ENCODE peak calls at places on chromosomes 7 and 10, in seven cellular contexts. R is neuronal stem cell, S is H1, V is IMR-90, L is mesendoderm, G is trophoblast cell, D is H9. E is an unnamed sample.

GRCh38 chr10:2968401-2968800 is 98.9 kb upstream of the PFKP start:
- DNase-seq in R (no peak), S (no peak), V (peak; percentile 67), L (no peak), G (no peak), D (no peak), E (peak; percentile 24)

GRCh38 chr10:119406888-119407777 is 135.4 kb downstream of the RGS10 start:
- DNase-seq in R (no peak), S (no peak), V (no peak), L (no peak), G (no peak), D (no peak), E (peak; percentile 42)

GRCh38 chr7:110600983-110601382 is 489.9 kb upstream of the LRRN3 start:
- DNase-seq in R (no peak), S (no peak), V (no peak), L (no peak), G (no peak), D (no peak), E (no peak)

GRCh38 chr10:124532106-124532641 is 70.6 kb downstream of the LHPP start:
- DNase-seq in R (no peak), S (peak; percentile 33), V (no peak), L (peak; percentile 82), G (peak; percentile 95), D (peak; percentile 90), E (no peak)

GRCh38 chr7:118076564-118076963 is 107.4 kb upstream of the LSM8 start:
- DNase-seq in R (no peak), S (no peak), V (no peak), L (no peak), G (no peak), D (no peak), E (no peak)

GRCh38 chr10:22386396-22386928 is 41.2 kb downstream of the SPAG6 start:
- DNase-seq in R (no peak), S (no peak), V (no peak), L (no peak), G (no peak), D (no peak), E (peak; percentile 1)

GRCh38 chr10:49435225-49435624 is 39.3 kb upstream of the DRGX start:
- DNase-seq in R (no peak), S (no peak), V (no peak), L (peak; percentile 57), G (peak; percentile 13), D (no peak), E (peak; percentile 3)

GRCh38 chr10:89001428-89002072 is 11.0 kb downstream of the FAS start:
- DNase-seq in R (no peak), S (no peak), V (peak; percentile 31), L (peak; percentile 38), G (no peak), D (no peak), E (no peak)

GRCh38 chr10:125584954-125585353 is 98.0 kb downstream of the TEX36 start:
- DNase-seq in R (no peak), S (no peak), V (no peak), L (peak; percentile 51), G (no peak), D (no peak), E (no peak)

GRCh38 chr7:67452516-67453026 is 455.9 kb downstream of the TYW1 start:
- DNase-seq in R (no peak), S (no peak), V (no peak), L (no peak), G (no peak), D (no peak), E (no peak)
- H3K4ac ChIP-seq in R (no peak overlapping the region), S (no peak overlapping the region), V (no peak overlapping the region), L (no peak overlapping the region), G (no peak overlapping the region), D (no peak overlapping the region), E (no peak overlapping the region)

GRCh38 chr7:151114151-151115090 is 28.1 kb downstream of the AGAP3 start:
- DNase-seq in R (no peak), S (no peak), V (no peak), L (peak; percentile 76), G (no peak), D (peak; percentile 58), E (no peak)
- H3K18ac ChIP-seq in R (peak overlapping the region; percentile 52), S (no peak overlapping the region), V (peak overlapping the region; percentile 16), L (peak overlapping the region; percentile 42), G (peak overlapping the region; percentile 62), D (no peak overlapping the region), E (peak overlapping the region; percentile 79)

GRCh38 chr10:105921348-105921747 is 1243.2 kb downstream of the SORCS1 start:
- DNase-seq in R (no peak), S (no peak), V (no peak), L (no peak), G (no peak), D (no peak), E (no peak)

DNA sequence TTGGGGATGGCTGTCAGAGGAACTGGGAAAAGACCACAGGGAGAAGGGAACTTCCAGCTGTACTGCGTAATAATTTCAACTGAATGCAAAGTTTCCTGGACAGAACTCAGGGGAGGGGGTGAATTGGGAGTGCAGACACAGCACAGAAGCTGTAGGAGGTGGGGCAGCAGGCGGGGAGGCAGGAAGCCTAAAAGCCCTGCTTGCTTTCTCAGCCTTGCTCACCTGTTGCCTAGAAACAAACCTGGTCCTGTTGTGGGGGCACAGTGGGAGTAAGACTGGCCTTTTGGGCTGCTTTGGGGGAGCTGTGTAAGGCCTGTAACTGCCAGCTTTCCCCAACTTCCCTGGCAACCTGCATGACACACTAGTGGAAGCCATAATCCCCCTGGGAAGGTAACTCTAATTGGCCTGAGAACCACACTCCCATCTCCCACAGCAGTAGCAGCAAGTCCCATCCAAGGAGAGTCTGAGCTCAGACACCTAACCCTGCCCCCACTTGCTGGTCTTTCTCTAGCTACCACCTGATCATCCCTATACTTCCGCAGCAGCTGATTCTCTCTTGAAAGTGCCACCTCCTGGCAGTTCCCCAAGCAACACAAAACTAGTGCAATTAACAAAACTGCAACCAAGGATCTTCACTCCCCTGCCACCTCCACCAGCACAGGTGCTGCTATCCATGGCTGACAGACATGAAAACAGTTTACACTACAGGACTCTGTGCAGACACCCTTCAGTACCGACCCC is 1239.3 kb downstream of the SORCS1 start:
- DNase-seq in R (no peak), S (no peak), V (no peak), L (peak; percentile 64), G (no peak), D (peak; percentile 55), E (no peak)
- H2AK5ac ChIP-seq in R (no peak overlapping the region), S (no peak overlapping the region), V (no peak overlapping the region), L (no peak overlapping the region), G (no peak overlapping the region), D (no peak overlapping the region), E (no peak overlapping the region)

DNA sequence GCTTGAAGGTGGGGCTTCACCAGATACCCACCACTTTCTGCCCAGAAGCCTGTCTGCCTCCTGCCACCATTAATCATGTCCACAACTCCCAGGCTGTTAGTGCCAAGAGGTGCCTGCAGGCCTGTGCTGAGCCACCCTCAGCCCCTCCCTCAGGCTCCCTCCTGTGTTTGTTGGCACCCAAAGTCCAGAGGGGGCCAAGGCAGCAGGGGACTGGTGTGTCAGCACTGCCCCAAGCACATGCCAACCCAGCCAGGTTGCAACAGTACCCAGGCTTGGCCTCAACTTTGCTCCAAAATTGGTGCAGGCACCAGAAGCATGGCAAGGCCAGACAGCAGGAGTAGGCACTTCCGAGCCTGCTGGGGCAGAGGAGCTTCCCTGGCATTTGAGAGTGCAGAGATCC is 111.3 kb downstream of the HPSE2 start:
- DNase-seq in R (no peak), S (no peak), V (no peak), L (no peak), G (no peak), D (no peak), E (no peak)
- H3K4ac ChIP-seq in R (no peak overlapping the region), S (no peak overlapping the region), V (no peak overlapping the region), L (no peak overlapping the region), G (no peak overlapping the region), D (no peak overlapping the region), E (no peak overlapping the region)

GRCh38 chr10:7311256-7312178 is 99.3 kb downstream of the SFMBT2 start:
- DNase-seq in R (no peak), S (no peak), V (peak; percentile 13), L (no peak), G (no peak), D (no peak), E (peak; percentile 38)
- H3K18ac ChIP-seq in R (no peak overlapping the region), S (no peak overlapping the region), V (no peak overlapping the region), L (no peak overlapping the region), G (no peak overlapping the region), D (no peak overlapping the region), E (no peak overlapping the region)

DNA sequence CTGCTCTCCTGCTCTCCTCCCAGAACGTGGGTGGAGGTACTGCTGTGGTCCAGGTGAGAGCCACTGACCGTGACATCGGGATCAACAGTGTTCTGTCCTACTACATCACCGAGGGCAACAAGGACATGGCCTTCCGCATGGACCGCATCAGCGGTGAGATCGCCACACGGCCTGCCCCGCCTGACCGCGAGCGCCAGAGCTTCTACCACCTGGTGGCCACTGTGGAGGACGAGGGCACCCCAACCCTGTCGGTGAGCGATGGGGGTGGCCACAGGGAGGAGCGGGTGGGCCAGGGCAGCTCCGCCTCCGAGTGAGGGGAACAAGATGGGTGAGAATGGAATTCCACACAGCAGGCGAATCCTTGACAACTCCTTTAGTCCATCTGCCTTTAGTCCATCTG is 22.1 kb upstream of the C10orf105 start:
- DNase-seq in R (no peak), S (no peak), V (no peak), L (no peak), G (no peak), D (no peak), E (no peak)
- H2AK5ac ChIP-seq in R (no peak overlapping the region), S (no peak overlapping the region), V (no peak overlapping the region), L (no peak overlapping the region), G (no peak overlapping the region), D (no peak overlapping the region), E (no peak overlapping the region)

DNA sequence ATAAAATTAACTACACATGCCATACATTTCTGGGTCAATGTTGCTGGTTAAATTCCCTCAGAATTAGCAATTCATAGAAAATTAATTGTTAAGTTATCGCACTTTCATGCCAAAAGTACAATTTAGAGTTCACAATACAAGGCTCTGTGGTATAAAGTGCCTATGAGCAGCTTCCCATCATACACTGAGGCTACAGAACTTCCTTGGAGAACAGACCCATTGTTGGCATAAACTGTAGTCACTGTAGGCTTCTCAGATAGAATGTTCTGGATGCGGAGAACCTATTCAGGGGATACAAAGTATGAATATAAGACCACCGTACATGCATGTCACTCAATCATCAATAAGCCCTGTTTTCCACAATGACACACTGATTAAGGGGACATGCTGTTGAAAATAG is 9.0 kb upstream of the PON3 start:
- DNase-seq in R (no peak), S (no peak), V (no peak), L (no peak), G (no peak), D (no peak), E (no peak)
- H3K4ac ChIP-seq in R (no peak overlapping the region), S (no peak overlapping the region), V (no peak overlapping the region), L (no peak overlapping the region), G (no peak overlapping the region), D (no peak overlapping the region), E (no peak overlapping the region)

DNA sequence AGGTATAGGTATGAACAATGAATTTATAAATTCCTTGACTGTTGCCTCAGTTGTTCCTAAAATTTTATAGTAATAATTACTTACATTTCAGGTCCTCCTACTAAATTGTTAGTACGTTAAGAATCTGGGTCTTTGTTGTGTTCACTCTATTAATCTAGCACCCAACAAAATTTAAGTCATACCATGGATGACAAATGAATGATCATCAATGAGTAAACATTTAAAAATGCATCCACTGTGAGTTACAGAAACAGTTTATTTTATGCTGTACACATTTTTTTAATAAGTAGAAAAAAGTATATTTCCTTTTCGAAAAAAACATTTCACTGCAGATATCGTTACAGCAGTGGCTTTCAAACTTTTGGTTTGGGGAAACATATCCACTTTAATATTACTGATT is 265.2 kb downstream of the PCLO start:
- DNase-seq in R (no peak), S (no peak), V (no peak), L (no peak), G (no peak), D (no peak), E (no peak)
- H3K18ac ChIP-seq in R (no peak overlapping the region), S (no peak overlapping the region), V (no peak overlapping the region), L (no peak overlapping the region), G (no peak overlapping the region), D (no peak overlapping the region), E (no peak overlapping the region)